ENCODE peak calls at places on chromosomes 11 and 22, in four cellular contexts. C is AG04450, Y is thoracic aorta, D is esophagus muscularis mucosa. N is an unnamed sample.

GRCh38 chr22:45179276-45180049 is 15.7 kb downstream of the NUP50 start:
- DNase-seq in C (no peak), Y (no peak), D (no peak), N (no peak)

GRCh38 chr11:121132211-121132976 is 31.4 kb downstream of the TECTA start:
- DNase-seq in D (no peak), Y (no peak), C (no peak), N (no peak)

GRCh38 chr22:47017245-47017644 is 254.8 kb downstream of the TBC1D22A start:
- DNase-seq in Y (no peak), D (no peak), C (no peak), N (no peak)

GRCh38 chr11:15641191-15641810 is 526.6 kb downstream of the INSC start:
- DNase-seq in C (no peak), D (no peak), Y (no peak), N (no peak)

GRCh38 chr11:72595292-72595684 is 78.9 kb downstream of the PDE2A start:
- DNase-seq in Y (no peak), C (no peak), D (no peak), N (no peak)

GRCh38 chr22:41917375-41917905 is 2.6 kb upstream of the SHISA8 start:
- DNase-seq in C (no peak), Y (no peak), D (no peak), N (no peak)

GRCh38 chr22:44424131-44424711 is 73.8 kb downstream of the RTL6 start:
- DNase-seq in C (no peak), Y (no peak), D (no peak), N (no peak)

GRCh38 chr22:22928666-22929380 is 41.2 kb downstream of the IGLL5 start:
- DNase-seq in Y (no peak), C (no peak), D (no peak), N (no peak)

GRCh38 chr11:102430158-102430836 is 22.3 kb downstream of the TMEM123 start:
- DNase-seq in Y (no peak), C (no peak), D (no peak), N (no peak)

GRCh38 chr11:65500262-65501004 is 1.6 kb downstream of the MALAT1 start:
- DNase-seq in D (no peak), C (no peak), Y (no peak), N (no peak)

GRCh38 chr11:9972917-9973504 is 309.1 kb downstream of the SWAP70 start:
- DNase-seq in D (no peak), Y (no peak), C (no peak), N (no peak)

GRCh38 chr22:45198463-45198795 is 34.7 kb downstream of the NUP50 start:
- DNase-seq in C (no peak), D (no peak), Y (no peak), N (no peak)